ENCODE peak calls at places on chromosomes 3 and 15, in five cellular contexts. E, S, U, W and F are unnamed samples.

GRCh38 chr3:87033205-87033604 is 42.3 kb upstream of the VGLL3 start:
- DNase-seq in W (no peak), S (no peak), U (no peak), E (no peak), F (no peak)

GRCh38 chr15:99507016-99507731 is 58.6 kb upstream of the MEF2A start:
- DNase-seq in S (no peak), E (peak), W (peak), U (peak), F (no peak)

GRCh38 chr3:4523710-4524422 is 30.7 kb downstream of the ITPR1 start:
- DNase-seq in W (no peak), E (no peak), S (no peak), U (no peak), F (no peak)

GRCh38 chr15:34682673-34683072 is 72.1 kb downstream of the GJD2 start:
- DNase-seq in U (no peak), S (no peak), E (no peak), W (peak), F (no peak)

GRCh38 chr3:139634236-139634635 is 43.5 kb downstream of the NMNAT3 start:
- DNase-seq in S (no peak), W (no peak), E (no peak), U (no peak), F (no peak)

GRCh38 chr3:193816656-193817311 is 223.8 kb downstream of the OPA1 start:
- DNase-seq in W (peak), E (peak), U (peak), S (no peak), F (no peak)

GRCh38 chr15:68091743-68092142 is 37.6 kb downstream of the PIAS1 start:
- DNase-seq in E (no peak), U (no peak), S (no peak), W (peak), F (no peak)

GRCh38 chr3:196995646-196996355 is 27.2 kb upstream of the PIGZ start:
- DNase-seq in W (no peak), S (no peak), U (no peak), E (no peak), F (no peak)

GRCh38 chr15:39345176-39345575 is 235.7 kb upstream of the THBS1 start:
- DNase-seq in W (no peak), U (no peak), E (no peak), S (no peak), F (no peak)

GRCh38 chr15:55132672-55133071 is 64.1 kb downstream of the RSL24D1 start:
- DNase-seq in S (no peak), E (no peak), W (no peak), U (no peak), F (no peak)

GRCh38 chr15:90161946-90162345 is 39.2 kb upstream of the SEMA4B start:
- DNase-seq in W (no peak), S (no peak), U (no peak), E (no peak), F (no peak)

GRCh38 chr3:52471371-52472238 is 16.2 kb downstream of the NISCH start:
- DNase-seq in U (no peak), W (peak), E (peak), S (peak), F (no peak)

GRCh38 chr3:58377750-58378149 is 45.1 kb downstream of the PXK start:
- DNase-seq in E (no peak), W (no peak), S (no peak), U (no peak), F (no peak)

GRCh38 chr15:84960391-84961113 is 21.1 kb upstream of the PDE8A start:
- DNase-seq in S (no peak), E (no peak), U (no peak), W (peak), F (no peak)

GRCh38 chr3:179768080-179768479 is 115.2 kb downstream of the USP13 start:
- DNase-seq in S (no peak), W (peak), E (no peak), U (peak), F (no peak)

GRCh38 chr3:191762323-191762960 is 301.5 kb downstream of the PYDC2 start:
- DNase-seq in W (peak), E (no peak), U (no peak), S (no peak), F (no peak)

GRCh38 chr3:35307296-35307695 is 332.0 kb upstream of the ARPP21 start:
- DNase-seq in U (no peak), S (no peak), W (no peak), E (no peak), F (no peak)

GRCh38 chr3:197714251-197714650 is 22.5 kb downstream of the RUBCN start:
- DNase-seq in U (no peak), W (no peak), S (no peak), E (no peak), F (no peak)

GRCh38 chr3:99720985-99721632 is 82.7 kb downstream of the COL8A1 start:
- DNase-seq in E (no peak), S (no peak), U (peak), W (no peak), F (no peak)

GRCh38 chr3:53579636-53580035 is 85.2 kb downstream of the CACNA1D start:
- DNase-seq in W (no peak), S (no peak), E (no peak), U (no peak), F (no peak)

GRCh38 chr3:169668957-169669681 is 5.6 kb upstream of the MECOM start:
- DNase-seq in W (peak), S (peak), U (peak), E (peak), F (no peak)